ENCODE peak calls at places on chromosomes 6 and 20, in eight cellular contexts. Y, G, A, W, B, X, M and V are unnamed samples.

GRCh38 chr6:53639520-53639919 is 26.0 kb downstream of the KLHL31 start:
- DNase-seq in X (no peak), Y (no peak), W (no peak), B (no peak), M (no peak), G (no peak), A (no peak), V (no peak)

GRCh38 chr6:41940759-41941279 is 789 bp downstream of the CCND3 start:
- DNase-seq in B (peak; percentile 63), M (peak; percentile 23), A (peak; percentile 26), W (no peak), Y (no peak), G (no peak), X (no peak), V (peak; percentile 77)

GRCh38 chr20:32155017-32155965 is 45.8 kb downstream of the TM9SF4 start:
- DNase-seq in M (peak; percentile 42), B (peak; percentile 82), X (peak; percentile 95), G (peak; percentile 32), W (peak; percentile 90), Y (no peak), A (peak; percentile 59), V (peak; percentile 84)

GRCh38 chr6:116268589-116269293 is 11.0 kb downstream of the TSPYL1 start:
- DNase-seq in X (no peak), G (peak; percentile 59), M (peak; percentile 84), B (no peak), Y (peak; percentile 68), A (no peak), W (peak; percentile 89), V (no peak)

GRCh38 chr6:170221052-170221752 is 69.7 kb downstream of the DLL1 start:
- DNase-seq in W (no peak), M (no peak), Y (no peak), X (no peak), B (no peak), A (no peak), G (no peak), V (no peak)

GRCh38 chr20:63350196-63350595 is 11.0 kb downstream of the CHRNA4 start:
- DNase-seq in W (no peak), A (no peak), M (no peak), X (no peak), Y (no peak), B (no peak), G (no peak), V (no peak)

GRCh38 chr6:90865513-90865912 is 278.6 kb upstream of the MAP3K7 start:
- DNase-seq in A (no peak), M (no peak), G (no peak), B (no peak), Y (no peak), W (no peak), X (no peak), V (no peak)

GRCh38 chr20:663315-664090 is 10.5 kb upstream of the SRXN1 start:
- DNase-seq in W (peak; percentile 35), M (no peak), A (no peak), B (no peak), X (no peak), G (no peak), Y (no peak), V (no peak)

GRCh38 chr6:89050697-89051096 is 29.9 kb upstream of the PNRC1 start:
- DNase-seq in Y (no peak), W (no peak), M (no peak), G (no peak), B (no peak), X (no peak), A (peak; percentile 22), V (no peak)

GRCh38 chr6:157597461-157598312 is 216.7 kb downstream of the ZDHHC14 start:
- DNase-seq in X (no peak), A (peak; percentile 67), G (no peak), W (peak; percentile 20), Y (peak; percentile 24), B (peak; percentile 57), M (peak; percentile 45), V (peak; percentile 79)

GRCh38 chr6:107600936-107601335 is 111.0 kb downstream of the SOBP start:
- DNase-seq in Y (no peak), B (no peak), X (no peak), G (no peak), A (peak; percentile 21), W (peak; percentile 12), M (peak; percentile 2), V (no peak)

GRCh38 chr6:37585523-37585905 is 85.8 kb upstream of the CCDC167 start:
- DNase-seq in M (no peak), A (no peak), G (no peak), B (no peak), W (no peak), Y (no peak), X (no peak), V (no peak)

GRCh38 chr20:32581839-32582658 is 3.1 kb downstream of the NOL4L start:
- DNase-seq in W (no peak), B (peak; percentile 45), G (no peak), M (no peak), A (no peak), X (no peak), Y (no peak), V (no peak)

GRCh38 chr20:47867831-47868230 is 82.5 kb upstream of the SULF2 start:
- DNase-seq in A (no peak), W (no peak), M (no peak), G (no peak), Y (no peak), X (no peak), B (no peak), V (no peak)

GRCh38 chr6:116876635-116877611 is at the start of gene RFX6:
- DNase-seq in Y (no peak), A (peak; percentile 17), W (no peak), G (peak; percentile 18), X (no peak), M (no peak), B (peak; percentile 16), V (peak; percentile 49)

GRCh38 chr6:79589701-79590100 is 41.4 kb upstream of the SH3BGRL2 start:
- DNase-seq in X (no peak), B (no peak), W (no peak), A (no peak), G (no peak), M (no peak), Y (no peak), V (no peak)

GRCh38 chr6:79586548-79586947 is 44.6 kb upstream of the SH3BGRL2 start:
- DNase-seq in A (no peak), B (peak; percentile 24), X (no peak), G (peak; percentile 49), M (peak; percentile 36), Y (peak; percentile 50), W (peak; percentile 49), V (peak; percentile 29)

DNA sequence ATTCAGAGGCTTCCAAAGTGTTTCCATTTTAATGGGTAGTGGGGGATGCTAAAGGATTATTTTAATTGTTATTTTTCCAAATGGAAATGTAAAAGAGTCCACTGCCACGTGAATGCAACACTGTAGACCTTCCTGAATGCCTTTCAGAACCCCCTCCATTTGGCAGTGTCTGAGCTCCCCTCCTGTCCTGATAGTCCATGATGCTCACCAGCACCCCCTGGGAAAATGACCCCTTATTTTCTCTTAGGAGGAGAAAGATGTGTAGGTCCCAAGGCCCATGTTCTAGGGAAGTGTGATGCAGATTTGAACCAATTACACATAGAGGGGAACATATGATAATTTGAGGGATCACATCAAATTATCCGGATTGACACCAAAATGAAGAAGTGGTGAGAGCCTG is 46.8 kb upstream of the SH3BGRL2 start:
- DNase-seq in X (no peak), Y (no peak), M (no peak), A (no peak), G (no peak), B (no peak), W (no peak), V (no peak)
- TF ChIP-seq CTCF in X (no peak), Y (no peak), M (no peak), A (no peak), G (peak; percentile 19), B (no peak), W (no peak), V (no peak)

DNA sequence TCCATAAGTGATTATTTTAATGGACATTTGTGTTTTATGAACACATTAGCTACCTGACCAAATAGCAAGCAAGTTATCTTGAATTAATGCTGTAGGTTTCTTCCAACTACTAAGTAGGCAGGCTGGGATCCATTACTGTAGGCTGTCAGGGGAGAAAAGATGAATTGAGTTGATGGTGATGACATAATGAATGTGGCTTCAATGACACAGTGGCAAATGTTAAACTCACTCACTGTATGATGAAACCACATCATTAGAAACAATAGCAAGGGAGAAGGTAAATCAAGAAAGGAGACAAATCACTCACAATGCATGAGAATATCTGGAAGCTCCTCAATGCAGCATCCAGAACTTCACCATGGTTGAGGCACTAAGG is 529.7 kb upstream of the CITED2 start:
- DNase-seq in W (no peak), A (no peak), Y (no peak), B (no peak), X (no peak), G (no peak), M (no peak), V (no peak)
- TF ChIP-seq CTCF in W (no peak), A (no peak), Y (no peak), B (no peak), X (no peak), G (no peak), M (no peak), V (no peak)

GRCh38 chr6:122947355-122947754 is 48.7 kb upstream of the CLVS2 start:
- DNase-seq in B (peak; percentile 39), Y (peak; percentile 18), A (no peak), X (no peak), G (no peak), M (no peak), W (peak; percentile 26), V (no peak)
- TF ChIP-seq CTCF in B (peak; percentile 61), Y (peak; percentile 23), A (peak; percentile 12), X (no peak), G (no peak), M (peak; percentile 11), W (peak; percentile 56), V (no peak)

GRCh38 chr6:33640361-33640760 is 19.2 kb downstream of the ITPR3 start:
- DNase-seq in X (no peak), B (no peak), W (no peak), G (no peak), Y (no peak), A (no peak), M (no peak), V (no peak)

GRCh38 chr6:33641602-33642001 is 20.5 kb downstream of the ITPR3 start:
- DNase-seq in X (no peak), A (no peak), Y (no peak), M (no peak), G (no peak), B (no peak), W (no peak), V (no peak)

GRCh38 chr6:33642897-33643296 is 21.8 kb downstream of the ITPR3 start:
- DNase-seq in A (no peak), G (no peak), Y (no peak), B (no peak), X (no peak), W (no peak), M (no peak), V (no peak)

GRCh38 chr6:33639559-33639958 is 18.4 kb downstream of the ITPR3 start:
- DNase-seq in X (no peak), B (no peak), G (no peak), W (no peak), A (no peak), M (no peak), Y (no peak), V (no peak)

DNA sequence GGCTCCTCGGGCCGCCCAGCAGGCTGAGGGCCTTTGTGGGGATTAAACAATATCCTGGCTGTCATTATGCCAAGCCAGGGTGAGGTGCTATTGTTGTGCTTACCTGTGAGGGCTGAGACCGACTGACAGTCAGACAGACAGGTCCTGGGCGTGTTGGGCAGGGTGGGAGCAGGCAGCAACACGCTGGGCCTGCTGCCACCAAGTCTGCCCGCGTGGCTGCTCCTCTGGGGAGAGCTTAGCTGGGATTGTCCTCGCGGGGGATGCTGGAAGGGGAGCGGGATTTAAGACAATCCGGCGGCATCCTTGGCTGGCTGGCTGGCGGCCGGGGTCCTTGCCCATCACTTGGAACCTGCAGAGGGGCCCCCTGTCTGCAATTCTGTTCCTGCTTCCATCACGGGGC is 20.0 kb downstream of the ITPR3 start:
- DNase-seq in A (no peak), M (no peak), B (peak; percentile 69), W (no peak), Y (no peak), X (no peak), G (no peak), V (no peak)
- TF ChIP-seq CTCF in A (no peak), M (no peak), B (peak; percentile 12), W (no peak), Y (no peak), X (no peak), G (no peak), V (no peak)